ENCODE peak calls at places on chromosome 22, in nine cellular contexts. I is lower lobe of right lung, P is A549, W is GM13977, K is astrocyte of the spinal cord, U is HFFc6, E is endodermal cell, D is right lobe of liver, F is RWPE1. X is an unnamed sample.

GRCh38 chr22:45096256-45096907 is 67.3 kb upstream of the NUP50 start:
- DNase-seq in U (peak), D (no peak), E (peak), W (peak), F (peak), I (no peak), P (peak), K (peak), X (peak)

GRCh38 chr22:31329453-31330215 is 16.5 kb downstream of the PATZ1 start:
- DNase-seq in F (no peak), W (no peak), E (no peak), I (no peak), D (peak), P (no peak), K (no peak), U (no peak), X (no peak)

GRCh38 chr22:31646186-31647019 is 15.6 kb downstream of the PISD start:
- DNase-seq in F (peak), P (peak), I (no peak), D (no peak), W (peak), K (peak), E (no peak), U (peak), X (peak)

GRCh38 chr22:27993201-27993635 is 74.2 kb upstream of the PITPNB start:
- DNase-seq in I (peak), U (no peak), F (no peak), W (no peak), E (peak), D (peak), P (no peak), K (no peak), X (no peak)

GRCh38 chr22:23283591-23284503 is 103.5 kb downstream of the BCR start:
- DNase-seq in F (no peak), K (no peak), E (no peak), D (no peak), U (no peak), W (no peak), I (no peak), P (no peak), X (no peak)

GRCh38 chr22:42934338-42934737 is 77.3 kb upstream of the ARFGAP3 start:
- DNase-seq in D (no peak), E (peak), U (no peak), W (no peak), K (no peak), P (no peak), I (no peak), F (no peak), X (no peak)

GRCh38 chr22:47065756-47066615 is 303.5 kb downstream of the TBC1D22A start:
- DNase-seq in D (no peak), F (no peak), W (no peak), P (no peak), U (no peak), I (no peak), E (peak), K (no peak), X (no peak)

GRCh38 chr22:25564320-25564978 is at the start of gene GRK3:
- DNase-seq in W (peak), E (peak), U (no peak), F (peak), D (peak), P (peak), I (peak), K (peak), X (no peak)

GRCh38 chr22:46437990-46438389 is 99.4 kb downstream of the CELSR1 start:
- DNase-seq in D (no peak), F (no peak), I (no peak), E (no peak), W (no peak), K (no peak), U (no peak), P (no peak), X (no peak)

GRCh38 chr22:50620861-50621490 is 7.0 kb downstream of the ARSA start:
- DNase-seq in P (no peak), D (no peak), K (peak), U (no peak), E (no peak), I (no peak), F (no peak), W (peak), X (no peak)

GRCh38 chr22:50693462-50693861 is 20.8 kb downstream of the SHANK3 start:
- DNase-seq in D (no peak), P (no peak), U (no peak), K (no peak), W (no peak), F (no peak), E (no peak), I (no peak), X (no peak)

GRCh38 chr22:47304191-47304831 is 541.9 kb downstream of the TBC1D22A start:
- DNase-seq in E (no peak), U (no peak), P (no peak), D (peak), W (no peak), F (no peak), I (no peak), K (no peak), X (no peak)

GRCh38 chr22:46674367-46674781 is 54.2 kb downstream of the GRAMD4 start:
- DNase-seq in K (no peak), P (no peak), D (no peak), I (peak), E (no peak), F (no peak), W (peak), U (no peak), X (no peak)

GRCh38 chr22:45608763-45609180 is 62.9 kb upstream of the ATXN10 start:
- DNase-seq in U (peak), P (peak), I (peak), F (no peak), D (no peak), E (no peak), W (no peak), K (peak), X (no peak)

GRCh38 chr22:33270596-33270995 is 212.4 kb upstream of the SYN3 start:
- DNase-seq in F (no peak), W (no peak), I (no peak), K (no peak), P (no peak), D (no peak), E (no peak), U (no peak), X (no peak)

GRCh38 chr22:17581631-17582030 is 18.3 kb downstream of the SLC25A18 start:
- DNase-seq in U (no peak), E (no peak), K (no peak), W (no peak), D (no peak), I (no peak), P (no peak), F (no peak), X (no peak)

GRCh38 chr22:29080061-29080975 is 7.5 kb downstream of the KREMEN1 start:
- DNase-seq in D (no peak), E (no peak), F (no peak), U (peak), I (no peak), K (no peak), W (no peak), P (no peak), X (peak)

GRCh38 chr22:37169412-37169811 is 18.6 kb downstream of the C1QTNF6 start:
- DNase-seq in U (no peak), E (no peak), D (peak), K (no peak), P (no peak), I (peak), W (no peak), F (no peak), X (no peak)

GRCh38 chr22:45034156-45034555 is 24.4 kb upstream of the PHF21B start:
- DNase-seq in P (no peak), W (no peak), I (peak), U (no peak), F (no peak), E (no peak), K (no peak), D (no peak), X (no peak)

GRCh38 chr22:28008056-28008455 is 89.0 kb upstream of the PITPNB start:
- DNase-seq in D (no peak), K (no peak), F (no peak), W (no peak), P (no peak), U (no peak), E (no peak), I (no peak), X (no peak)

GRCh38 chr22:33654173-33654890 is 265.9 kb downstream of the LARGE1 start:
- DNase-seq in I (no peak), U (no peak), E (peak), P (no peak), F (no peak), D (no peak), W (no peak), K (no peak), X (no peak)

GRCh38 chr22:39382410-39382809 is 17.2 kb upstream of the TAB1 start:
- DNase-seq in K (no peak), D (no peak), E (no peak), U (no peak), I (no peak), W (peak), F (no peak), P (no peak), X (no peak)

GRCh38 chr22:45235851-45236342 is 4.8 kb downstream of the KIAA0930 start:
- DNase-seq in F (no peak), U (no peak), W (peak), P (no peak), I (no peak), D (no peak), K (no peak), E (no peak), X (no peak)

GRCh38 chr22:45877036-45877380 is 100.0 kb downstream of the WNT7B start:
- DNase-seq in W (no peak), P (no peak), U (no peak), K (no peak), E (no peak), I (peak), D (no peak), F (no peak), X (no peak)

GRCh38 chr22:26124991-26125725 is 44.1 kb upstream of the SEZ6L start:
- DNase-seq in P (no peak), D (no peak), K (no peak), U (no peak), E (no peak), F (no peak), I (no peak), W (no peak), X (no peak)

GRCh38 chr22:31872209-31872608 is 72.1 kb upstream of the YWHAH start:
- DNase-seq in F (no peak), K (no peak), I (no peak), W (no peak), P (peak), E (peak), D (no peak), U (no peak), X (no peak)

GRCh38 chr22:30436196-30436595 is 10.6 kb downstream of the MTFP1 start:
- DNase-seq in U (no peak), P (no peak), F (no peak), E (no peak), K (no peak), D (peak), W (peak), I (no peak), X (no peak)

GRCh38 chr22:46660604-46661201 is 40.5 kb downstream of the GRAMD4 start:
- DNase-seq in D (peak), E (no peak), F (no peak), P (no peak), U (no peak), K (no peak), I (no peak), W (no peak), X (no peak)

GRCh38 chr22:47195156-47195675 is 432.8 kb downstream of the TBC1D22A start:
- DNase-seq in E (peak), U (no peak), I (peak), K (no peak), D (no peak), P (no peak), F (no peak), W (no peak), X (no peak)

GRCh38 chr22:37187552-37187890 is 526 bp downstream of the C1QTNF6 start:
- DNase-seq in F (peak), W (no peak), K (no peak), U (peak), D (peak), I (no peak), P (peak), E (peak), X (no peak)

GRCh38 chr22:37167981-37168647 is 18.4 kb upstream of the IL2RB start:
- DNase-seq in F (no peak), I (peak), E (peak), U (no peak), D (peak), P (no peak), W (no peak), K (no peak), X (no peak)

GRCh38 chr22:45717787-45718186 is 46.2 kb downstream of the ATXN10 start:
- DNase-seq in D (no peak), P (peak), F (peak), I (no peak), E (no peak), K (peak), W (no peak), U (peak), X (no peak)

GRCh38 chr22:44190381-44190976 is 9.8 kb downstream of the PARVG start:
- DNase-seq in E (no peak), F (no peak), U (no peak), I (no peak), K (no peak), D (peak), W (no peak), P (no peak), X (no peak)

GRCh38 chr22:17269607-17270261 is 50.5 kb upstream of the ADA2 start:
- DNase-seq in F (no peak), D (peak), W (no peak), I (no peak), P (no peak), E (peak), U (no peak), K (no peak), X (no peak)

GRCh38 chr22:42202669-42203068 is 67.8 kb downstream of the TCF20 start:
- DNase-seq in P (no peak), K (peak), D (no peak), E (peak), I (no peak), F (no peak), W (no peak), U (no peak), X (no peak)

GRCh38 chr22:38257170-38257569 is 15.6 kb downstream of the TMEM184B start:
- DNase-seq in F (no peak), K (peak), W (no peak), E (no peak), D (no peak), P (no peak), U (peak), I (no peak), X (no peak)

GRCh38 chr22:38258895-38259294 is 13.9 kb downstream of the TMEM184B start:
- DNase-seq in U (no peak), E (no peak), K (no peak), D (no peak), I (no peak), P (no peak), F (no peak), W (no peak), X (no peak)

GRCh38 chr22:38259370-38259769 is 13.4 kb downstream of the TMEM184B start:
- DNase-seq in D (no peak), W (no peak), F (no peak), P (no peak), I (no peak), E (no peak), U (no peak), K (no peak), X (no peak)

GRCh38 chr22:38255697-38256096 is 17.1 kb downstream of the TMEM184B start:
- DNase-seq in I (no peak), P (no peak), U (no peak), E (no peak), D (no peak), W (no peak), F (no peak), K (no peak), X (no peak)

DNA sequence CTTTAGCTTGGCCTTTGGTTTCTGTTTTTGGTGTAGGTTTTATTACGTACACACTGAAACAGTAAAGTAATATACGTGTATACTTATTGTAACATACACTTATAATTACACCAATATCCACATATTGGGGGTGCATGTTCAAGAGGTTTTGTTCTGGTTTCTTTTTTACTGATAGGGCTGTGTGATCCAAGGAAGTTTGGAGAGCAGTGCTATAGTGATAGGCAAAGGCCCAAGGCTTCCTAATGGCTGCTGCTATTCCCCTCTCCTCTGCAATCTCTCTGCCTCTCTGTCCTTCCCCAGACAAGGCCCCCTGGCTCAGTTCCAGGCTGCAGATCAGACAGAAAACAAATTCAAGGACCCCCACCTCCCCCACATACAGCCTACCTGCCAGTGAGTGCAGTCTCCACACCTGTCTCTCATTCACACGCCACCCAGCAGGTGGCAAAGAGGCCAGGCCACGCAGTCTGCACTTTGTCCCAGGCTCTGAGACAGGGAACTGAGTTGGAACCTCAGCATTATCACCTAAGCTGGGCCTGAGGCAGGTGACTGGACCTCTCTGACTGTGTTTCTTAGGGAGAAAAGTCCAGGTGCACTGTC is 15.1 kb downstream of the TMEM184B start:
- DNase-seq in E (peak), K (no peak), I (no peak), F (no peak), W (no peak), D (no peak), P (no peak), U (no peak), X (no peak)
- TF ChIP-seq CTCF in E (peak), K (no peak), I (no peak), F (no peak), W (no peak), D (peak), P (no peak), U (no peak), X (no peak)

DNA sequence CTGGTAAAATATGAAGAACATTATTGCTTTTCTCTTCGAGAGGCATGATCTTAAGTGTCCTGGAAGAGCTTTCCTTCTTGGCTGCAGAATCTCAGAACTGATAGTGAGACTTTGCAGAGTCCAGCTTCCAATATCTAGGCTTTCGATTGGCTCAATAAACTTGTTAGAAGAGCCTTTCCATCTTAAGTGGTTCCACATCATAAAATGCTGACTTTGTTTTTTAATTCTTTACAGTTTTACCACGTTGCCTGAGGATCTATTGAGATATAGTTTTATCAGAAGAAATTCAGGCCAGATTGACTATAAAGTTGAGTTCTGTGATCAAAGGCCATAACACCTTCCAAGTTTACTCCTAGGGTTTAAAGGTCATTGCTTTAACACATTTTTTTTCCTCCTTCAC is 15.6 kb upstream of the DNAJB7 start:
- DNase-seq in U (no peak), E (no peak), F (no peak), K (no peak), I (no peak), W (no peak), D (no peak), P (no peak), X (no peak)
- TF ChIP-seq CTCF in U (no peak), E (no peak), F (no peak), K (no peak), I (no peak), W (no peak), D (no peak), P (no peak), X (no peak)

DNA sequence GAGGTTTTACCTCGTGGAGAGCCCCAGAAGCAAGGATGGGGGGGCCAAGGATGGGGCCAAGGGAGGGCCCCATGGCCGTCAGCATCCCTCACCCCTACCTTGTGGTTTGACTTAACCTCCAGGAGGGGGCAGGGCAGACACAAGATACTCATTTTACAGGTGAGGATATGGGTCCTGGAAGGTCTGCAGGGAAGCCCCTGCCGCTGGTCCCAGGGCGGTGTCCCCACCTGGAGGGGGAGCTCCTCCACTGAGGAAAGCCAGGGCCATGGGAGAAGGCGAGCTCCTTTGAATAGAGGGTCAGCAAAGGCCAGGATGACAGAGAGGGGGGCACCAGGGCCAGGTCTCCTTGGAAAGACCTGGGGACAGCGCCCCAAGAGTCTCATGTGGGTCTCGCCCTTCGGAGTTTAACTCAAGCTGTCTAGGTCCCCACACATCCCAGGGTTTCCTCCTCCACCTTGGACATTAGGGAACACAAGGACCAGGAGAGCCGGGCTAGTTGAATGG is 5.9 kb upstream of the ADORA2A start:
- DNase-seq in P (peak), K (no peak), F (no peak), E (peak), W (peak), U (no peak), D (no peak), I (peak), X (no peak)
- TF ChIP-seq CTCF in P (peak), K (peak), F (no peak), E (peak), W (peak), U (peak), D (peak), I (peak), X (no peak)

DNA sequence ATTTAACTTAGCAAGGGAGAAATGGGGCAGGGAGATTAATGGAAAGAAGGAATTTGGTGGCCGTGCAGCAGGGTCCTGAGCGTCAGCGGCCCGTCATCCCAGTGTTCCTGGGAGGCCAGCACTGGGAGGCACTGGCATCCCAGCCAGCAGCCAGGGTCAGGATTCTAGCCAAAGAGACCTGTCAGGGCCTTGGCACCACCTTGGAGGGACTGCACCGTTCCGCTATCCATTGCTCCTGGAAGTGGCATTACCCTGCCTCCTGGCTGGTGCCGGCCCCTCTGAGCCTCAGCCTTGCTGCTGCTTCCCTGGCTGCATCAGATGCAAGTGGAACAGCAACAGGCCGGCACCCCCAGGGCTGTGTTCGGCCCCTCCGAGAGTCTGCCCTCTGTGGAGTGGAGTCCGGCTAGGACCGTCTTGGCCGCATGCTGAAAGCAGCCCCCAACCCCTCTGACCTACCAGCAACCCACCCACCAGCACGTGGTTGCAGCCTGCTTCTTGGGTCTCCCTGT is 30.1 kb downstream of the RASD2 start:
- DNase-seq in U (no peak), K (no peak), D (no peak), W (no peak), F (no peak), P (no peak), I (no peak), E (no peak), X (no peak)
- TF ChIP-seq CTCF in U (no peak), K (no peak), D (no peak), W (no peak), F (no peak), P (no peak), I (no peak), E (no peak), X (no peak)